ENCODE peak calls at places on chromosomes 7 and 10, in nine cellular contexts. J, O, A, Q, R, I, X, B and V are unnamed samples.

GRCh38 chr10:85175635-85176034 is 847.2 kb downstream of the CCSER2 start:
- DNase-seq in J (no peak), A (no peak), I (no peak), Q (no peak), X (no peak), B (no peak), O (no peak), R (no peak), V (no peak)

GRCh38 chr7:120742370-120742769 is 115.6 kb downstream of the TSPAN12 start:
- DNase-seq in Q (no peak), J (no peak), R (no peak), X (no peak), B (no peak), I (no peak), A (no peak), O (no peak), V (peak)

GRCh38 chr7:155818154-155818819 is 6.0 kb upstream of the SHH start:
- DNase-seq in I (no peak), J (no peak), Q (no peak), O (no peak), A (no peak), R (no peak), X (no peak), B (no peak), V (no peak)

GRCh38 chr7:128031901-128032604 is 816 bp upstream of the LRRC4 start:
- DNase-seq in I (peak), B (peak), Q (peak), A (peak), J (peak), O (no peak), X (peak), R (no peak), V (peak)

GRCh38 chr7:74173491-74173865 is 678 bp upstream of the EIF4H start:
- DNase-seq in B (no peak), O (no peak), X (no peak), Q (no peak), I (no peak), R (no peak), A (no peak), J (no peak), V (no peak)

GRCh38 chr10:92849234-92849525 is 860 bp downstream of the EXOC6 start:
- DNase-seq in A (no peak), X (no peak), I (no peak), Q (no peak), J (no peak), O (no peak), R (peak), B (no peak), V (no peak)

GRCh38 chr7:102456327-102456726 is 8.3 kb downstream of the ALKBH4 start:
- DNase-seq in O (no peak), I (no peak), A (no peak), R (no peak), B (no peak), X (no peak), J (no peak), Q (no peak), V (no peak)

GRCh38 chr10:117499248-117500105 is 43.1 kb upstream of the EMX2 start:
- DNase-seq in B (no peak), I (no peak), Q (no peak), A (no peak), J (no peak), R (peak), X (no peak), O (no peak), V (no peak)

GRCh38 chr10:67666416-67667043 is 29.5 kb downstream of the CTNNA3 start:
- DNase-seq in X (no peak), A (peak), I (no peak), Q (no peak), B (no peak), R (peak), J (no peak), O (no peak), V (peak)

GRCh38 chr10:85043207-85043606 is 714.8 kb downstream of the CCSER2 start:
- DNase-seq in I (no peak), A (no peak), O (no peak), B (no peak), X (no peak), R (no peak), J (no peak), Q (no peak), V (no peak)